ENCODE peak calls at places on chromosomes 7 and 10, in six cellular contexts. F, Y, A, R, Z and S are unnamed samples.

GRCh38 chr10:101574354-101574753 is 13.7 kb downstream of the POLL start:
- DNase-seq in F (no peak), R (no peak), Y (no peak), Z (no peak), A (no peak), S (no peak)

GRCh38 chr10:103660364-103661197 is 167.1 kb downstream of the NEURL1 start:
- DNase-seq in Z (peak; percentile 26), R (peak; percentile 79), Y (peak; percentile 26), F (no peak), A (peak; percentile 39), S (peak; percentile 72)

GRCh38 chr7:102841290-102841689 is 71.5 kb upstream of the LRRC17 start:
- DNase-seq in Y (no peak), Z (no peak), R (no peak), F (no peak), A (no peak), S (no peak)

GRCh38 chr10:110344622-110345021 is 39.9 kb upstream of the SMNDC1 start:
- DNase-seq in Z (no peak), Y (no peak), R (no peak), F (no peak), A (no peak), S (no peak)

GRCh38 chr7:5139998-5140397 is 50.0 kb upstream of the WIPI2 start:
- DNase-seq in Z (no peak), F (peak; percentile 57), A (no peak), R (no peak), Y (peak; percentile 25), S (no peak)

GRCh38 chr7:156999611-157000046 is 10.8 kb downstream of the MNX1 start:
- DNase-seq in R (peak; percentile 47), A (no peak), Z (no peak), F (no peak), Y (peak; percentile 31), S (no peak)

GRCh38 chr7:6536899-6537298 is 14.4 kb downstream of the GRID2IP start:
- DNase-seq in Z (no peak), A (no peak), F (no peak), R (no peak), Y (no peak), S (no peak)

GRCh38 chr10:127906548-127907377 is at the start of gene PTPRE:
- DNase-seq in Y (peak; percentile 65), R (no peak), Z (peak; percentile 48), A (peak; percentile 82), F (no peak), S (peak; percentile 81)

GRCh38 chr10:4431114-4431862 is 394.7 kb upstream of the AKR1E2 start:
- DNase-seq in Z (no peak), A (no peak), R (no peak), Y (no peak), F (no peak), S (no peak)

GRCh38 chr10:26725837-26726727 is 28.6 kb downstream of the PDSS1 start:
- DNase-seq in F (peak; percentile 73), A (peak; percentile 51), R (no peak), Z (no peak), Y (peak; percentile 44), S (peak; percentile 59)

GRCh38 chr10:45379303-45379726 is 5.3 kb downstream of the ALOX5 start:
- DNase-seq in F (no peak), Y (peak; percentile 50), A (no peak), Z (no peak), R (no peak), S (no peak)

GRCh38 chr7:133082390-133082766 is 488 bp upstream of the CHCHD3 start:
- DNase-seq in Z (no peak), A (no peak), Y (no peak), F (no peak), R (no peak), S (no peak)

GRCh38 chr10:4766449-4766848 is 59.6 kb upstream of the AKR1E2 start:
- DNase-seq in Y (no peak), F (no peak), Z (no peak), R (no peak), A (no peak), S (no peak)

GRCh38 chr10:122576291-122576690 is 15.7 kb downstream of the DMBT1 start:
- DNase-seq in F (no peak), Z (no peak), R (no peak), A (no peak), Y (no peak), S (peak; percentile 11)

GRCh38 chr10:32948451-32948850 is 9.6 kb downstream of the ITGB1 start:
- DNase-seq in R (no peak), Z (no peak), Y (no peak), A (no peak), F (no peak), S (no peak)

GRCh38 chr7:111264111-111264868 is 173.4 kb downstream of the LRRN3 start:
- DNase-seq in R (no peak), Z (no peak), F (no peak), Y (no peak), A (no peak), S (peak; percentile 12)

GRCh38 chr7:2893411-2893861 is 49.3 kb upstream of the GNA12 start:
- DNase-seq in F (peak; percentile 66), A (no peak), Z (no peak), R (no peak), Y (no peak), S (no peak)

GRCh38 chr7:2892571-2892970 is 48.5 kb upstream of the GNA12 start:
- DNase-seq in Z (no peak), F (peak; percentile 48), R (no peak), A (no peak), Y (no peak), S (no peak)

GRCh38 chr7:2896141-2896540 is 52.0 kb upstream of the GNA12 start:
- DNase-seq in Y (no peak), Z (no peak), A (no peak), F (peak; percentile 33), R (no peak), S (no peak)

GRCh38 chr7:2894118-2894940 is 50.2 kb upstream of the GNA12 start:
- DNase-seq in A (no peak), R (no peak), Z (no peak), F (peak; percentile 91), Y (no peak), S (no peak)

DNA sequence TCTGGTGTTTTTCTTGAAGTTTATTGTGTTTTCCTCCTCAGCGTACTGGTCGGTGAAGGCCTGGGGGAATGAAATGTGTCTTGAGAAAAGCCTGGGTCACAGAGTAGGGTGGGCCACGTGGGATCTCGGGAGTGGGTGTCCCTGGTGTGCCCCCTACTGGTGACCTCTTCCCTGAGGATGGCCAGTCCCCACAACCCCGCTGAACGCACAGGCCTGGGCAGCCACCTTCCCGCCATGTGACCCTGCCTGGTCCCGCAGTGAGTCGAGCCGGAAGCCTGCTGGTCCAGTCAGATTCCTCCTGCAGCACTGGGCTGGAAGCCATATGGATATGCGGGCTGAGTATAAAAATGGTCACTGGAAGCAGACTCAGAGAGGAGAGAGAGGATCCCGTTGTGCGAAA is 52.9 kb upstream of the GNA12 start:
- DNase-seq in R (no peak), Y (no peak), Z (no peak), A (no peak), F (no peak), S (no peak)
- TF ChIP-seq CTCF in R (no peak), Y (no peak), Z (no peak), A (no peak), F (peak; percentile 63), S (no peak)

DNA sequence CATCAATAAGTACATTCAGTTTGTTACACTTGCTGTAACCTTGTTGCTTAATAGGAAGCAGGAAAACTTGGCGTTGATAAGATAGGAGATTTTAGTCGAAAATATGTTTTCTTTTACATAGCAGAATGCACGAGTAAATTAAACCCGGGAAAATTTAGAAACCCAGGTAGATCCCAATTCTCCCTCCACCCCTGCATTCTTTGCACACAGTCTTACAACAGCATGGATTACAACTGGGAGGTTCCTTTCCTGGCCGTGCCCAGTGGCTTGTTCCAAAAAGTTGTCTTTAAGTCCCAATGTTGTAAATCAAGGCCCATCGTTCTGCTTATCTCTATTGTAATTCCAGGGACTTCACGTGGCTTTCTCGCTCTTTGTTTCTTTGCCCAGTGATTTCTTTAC is 1.1 kb upstream of the DPY19L1 start:
- DNase-seq in F (no peak), R (no peak), A (no peak), Y (no peak), Z (no peak), S (no peak)
- H3K4me3 ChIP-seq in F (peak overlapping the region; percentile 70), R (peak overlapping the region; percentile 71), A (peak overlapping the region; percentile 73), Y (no peak overlapping the region), Z (peak overlapping the region; percentile 61), S (peak overlapping the region; percentile 80)

GRCh38 chr7:153550173-153550572 is 502.0 kb upstream of the DPP6 start:
- DNase-seq in Z (no peak), F (no peak), R (no peak), A (no peak), Y (no peak), S (no peak)
- H3K36me3 ChIP-seq in Z (no peaks in the 10 kb centered on the region), F (no peaks in the 10 kb centered on the region), R (no peaks in the 10 kb centered on the region), A (no peaks in the 10 kb centered on the region), Y (no peaks in the 10 kb centered on the region), S (no peaks in the 10 kb centered on the region)

DNA sequence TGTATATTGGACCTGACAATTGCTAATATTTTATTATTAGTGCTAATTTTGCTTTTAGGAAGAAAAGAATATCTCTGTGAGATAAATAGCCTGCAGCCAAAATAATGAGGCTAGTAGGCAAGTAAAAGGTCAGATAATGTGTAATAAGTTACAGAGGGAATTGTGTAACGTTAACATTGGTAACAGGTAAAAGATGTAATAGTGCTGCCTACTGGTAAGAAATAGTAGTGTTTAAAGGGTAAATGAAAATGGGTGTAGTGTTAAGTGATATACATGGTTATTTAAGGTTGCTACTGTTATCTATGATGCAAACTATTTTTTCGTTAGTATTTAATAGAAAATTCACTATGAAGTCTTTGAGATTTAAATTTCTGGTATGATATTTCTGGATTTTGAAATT is 9.2 kb upstream of the FOXP2 start:
- DNase-seq in R (no peak), A (no peak), F (no peak), Z (no peak), Y (no peak), S (no peak)
- TF ChIP-seq CTCF in R (peak; percentile 51), A (peak; percentile 36), F (peak; percentile 57), Z (no peak), Y (peak; percentile 90), S (peak; percentile 52)

GRCh38 chr7:128842674-128843641 is 12.8 kb downstream of the FLNC start:
- DNase-seq in R (no peak), Y (no peak), A (peak; percentile 12), Z (no peak), F (no peak), S (peak; percentile 28)
- H3K4me3 ChIP-seq in R (no peak overlapping the region), Y (no peak overlapping the region), A (no peak overlapping the region), Z (no peak overlapping the region), F (no peak overlapping the region), S (no peak overlapping the region)

GRCh38 chr7:159059629-159060028 is 85.0 kb downstream of the VIPR2 start:
- DNase-seq in Z (no peak), R (no peak), Y (no peak), A (no peak), F (no peak), S (no peak)
- H3K36me3 ChIP-seq in Z (no peaks in the 10 kb centered on the region), R (peaks cover 15% of the 10 kb centered on the region), Y (no peaks in the 10 kb centered on the region), A (peaks cover 9% of the 10 kb centered on the region), F (no peaks in the 10 kb centered on the region), S (no peaks in the 10 kb centered on the region)